ENCODE peak calls at places on chromosomes 7 and 10, in eight cellular contexts. S, R, E, X, O, Y, Q and Z are unnamed samples.

GRCh38 chr10:16192337-16192736 is 244.5 kb upstream of the PTER start:
- DNase-seq in S (no peak), R (no peak), E (no peak), X (no peak), O (no peak), Y (no peak), Q (no peak), Z (no peak)

GRCh38 chr7:148914208-148914777 is 30.2 kb upstream of the EZH2 start:
- DNase-seq in S (peak), R (peak), E (no peak), X (no peak), O (peak), Y (no peak), Q (peak), Z (no peak)

GRCh38 chr10:117409549-117410283 is 34.5 kb upstream of the PDZD8 start:
- DNase-seq in S (no peak), R (no peak), E (no peak), X (no peak), O (no peak), Y (no peak), Q (no peak), Z (no peak)

GRCh38 chr7:30349170-30349569 is 64.8 kb downstream of the ZNRF2 start:
- DNase-seq in S (no peak), R (no peak), E (no peak), X (no peak), O (no peak), Y (no peak), Q (no peak), Z (no peak)

GRCh38 chr7:74252893-74253292 is 1.3 kb downstream of the RFC2 start:
- DNase-seq in S (no peak), R (no peak), E (no peak), X (peak), O (no peak), Y (no peak), Q (no peak), Z (no peak)

GRCh38 chr10:29646238-29646902 is 11.6 kb upstream of the SVIL start:
- DNase-seq in S (no peak), R (no peak), E (no peak), X (no peak), O (peak), Y (peak), Q (peak), Z (peak)

GRCh38 chr10:77932016-77932715 is 5.6 kb upstream of the DLG5 start:
- DNase-seq in S (no peak), R (no peak), E (no peak), X (no peak), O (no peak), Y (no peak), Q (no peak), Z (peak)

GRCh38 chr10:131003455-131003854 is 308.1 kb downstream of the TCERG1L start:
- DNase-seq in S (no peak), R (no peak), E (no peak), X (no peak), O (no peak), Y (no peak), Q (no peak), Z (no peak)

GRCh38 chr10:13732485-13732884 is 145.7 kb downstream of the PRPF18 start:
- DNase-seq in S (no peak), R (no peak), E (no peak), X (no peak), O (no peak), Y (no peak), Q (no peak), Z (no peak)

GRCh38 chr10:60384006-60384405 is 5.7 kb downstream of the ANK3 start:
- DNase-seq in S (no peak), R (no peak), E (no peak), X (no peak), O (peak), Y (no peak), Q (no peak), Z (no peak)